ENCODE peak calls at places on chromosome 6, in ten cellular contexts. P is right atrium auricular region, X is choroid plexus epithelial cell, H is fibroblast of pulmonary artery, Y is small intestine, E is AG09309, O is tibial nerve, M is neuronal stem cell, R is GM23248, A is suprapubic skin. K is an unnamed sample.

GRCh38 chr6:46023216-46023915 is 7.7 kb upstream of the CLIC5 start:
- DNase-seq in P (no peak), X (peak), H (peak), Y (no peak), E (no peak), O (peak), M (no peak), R (peak), A (no peak), K (no peak)

GRCh38 chr6:121965739-121966138 is 433.7 kb upstream of the HSF2 start:
- DNase-seq in P (no peak), X (no peak), H (no peak), Y (no peak), E (no peak), O (no peak), M (no peak), R (peak), A (no peak), K (no peak)

GRCh38 chr6:84842526-84843161 is 78.2 kb upstream of the TBX18 start:
- DNase-seq in P (no peak), X (peak), H (peak), Y (no peak), E (no peak), O (no peak), M (no peak), R (peak), A (no peak), K (no peak)

GRCh38 chr6:43171284-43172126 is 436 bp downstream of the SRF start:
- DNase-seq in P (no peak), X (peak), H (no peak), Y (peak), E (no peak), O (no peak), M (no peak), R (peak), A (no peak), K (no peak)

GRCh38 chr6:156160007-156160787 is 617.0 kb upstream of the ARID1B start:
- DNase-seq in P (no peak), X (no peak), H (no peak), Y (no peak), E (no peak), O (no peak), M (no peak), R (no peak), A (no peak), K (no peak)

GRCh38 chr6:123925360-123925759 is 121.7 kb downstream of the NKAIN2 start:
- DNase-seq in P (no peak), X (peak), H (no peak), Y (no peak), E (no peak), O (no peak), M (no peak), R (no peak), A (no peak), K (peak)

GRCh38 chr6:170374571-170375444 is 68.2 kb downstream of the FAM120B start:
- DNase-seq in P (no peak), X (peak), H (peak), Y (peak), E (no peak), O (no peak), M (no peak), R (no peak), A (no peak), K (no peak)

GRCh38 chr6:135182120-135182992 is 1.2 kb downstream of the MYB start:
- DNase-seq in P (no peak), X (no peak), H (no peak), Y (peak), E (no peak), O (no peak), M (peak), R (peak), A (no peak), K (no peak)

GRCh38 chr6:47407295-47408281 is 70.0 kb upstream of the CD2AP start:
- DNase-seq in P (no peak), X (peak), H (peak), Y (peak), E (peak), O (no peak), M (no peak), R (no peak), A (no peak), K (peak)

GRCh38 chr6:20102674-20103073 is 109.6 kb downstream of the MBOAT1 start:
- DNase-seq in P (no peak), X (no peak), H (no peak), Y (no peak), E (no peak), O (no peak), M (no peak), R (no peak), A (no peak), K (no peak)

GRCh38 chr6:158373209-158373608 is 60.9 kb downstream of the TULP4 start:
- DNase-seq in P (no peak), X (no peak), H (no peak), Y (no peak), E (no peak), O (no peak), M (no peak), R (no peak), A (no peak), K (no peak)

GRCh38 chr6:149129401-149130077 is 188.0 kb upstream of the TAB2 start:
- DNase-seq in P (peak), X (peak), H (peak), Y (no peak), E (peak), O (peak), M (no peak), R (peak), A (no peak), K (peak)

GRCh38 chr6:4774715-4775590 is 1.3 kb upstream of the CDYL start:
- DNase-seq in P (no peak), X (peak), H (no peak), Y (peak), E (no peak), O (peak), M (no peak), R (peak), A (peak), K (no peak)
- H3K4me3 ChIP-seq in P (peak), X (peak), H (peak), Y (peak), E (peak), O (peak), M (peak), R (peak), A (peak), K (peak)

DNA sequence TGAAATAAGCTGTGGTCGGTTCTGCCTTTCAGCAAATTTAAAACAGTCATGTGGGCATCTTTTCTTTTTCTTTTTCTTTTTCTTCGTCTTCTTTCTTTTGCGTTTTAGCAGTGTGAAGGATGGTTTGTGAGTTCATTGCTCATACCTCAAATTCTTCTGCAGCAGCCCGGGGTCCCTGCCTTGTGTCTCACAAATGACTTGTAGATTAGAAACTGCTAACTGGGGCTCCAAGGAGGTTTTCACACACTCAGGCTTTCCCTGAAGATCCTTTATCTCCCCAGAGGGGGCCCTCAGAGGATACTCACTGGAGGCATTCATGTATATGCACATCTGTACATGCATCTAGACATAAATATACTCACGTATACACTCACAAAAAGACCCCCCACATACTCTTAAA is 1.7 kb downstream of the SMOC2 start:
- DNase-seq in P (no peak), X (no peak), H (no peak), Y (no peak), E (no peak), O (no peak), M (no peak), R (no peak), A (no peak), K (no peak)
- H3K4me3 ChIP-seq in P (peak), X (no peak), H (no peak), Y (no peak), E (no peak), O (peak), M (no peak), R (no peak), A (peak), K (no peak)

DNA sequence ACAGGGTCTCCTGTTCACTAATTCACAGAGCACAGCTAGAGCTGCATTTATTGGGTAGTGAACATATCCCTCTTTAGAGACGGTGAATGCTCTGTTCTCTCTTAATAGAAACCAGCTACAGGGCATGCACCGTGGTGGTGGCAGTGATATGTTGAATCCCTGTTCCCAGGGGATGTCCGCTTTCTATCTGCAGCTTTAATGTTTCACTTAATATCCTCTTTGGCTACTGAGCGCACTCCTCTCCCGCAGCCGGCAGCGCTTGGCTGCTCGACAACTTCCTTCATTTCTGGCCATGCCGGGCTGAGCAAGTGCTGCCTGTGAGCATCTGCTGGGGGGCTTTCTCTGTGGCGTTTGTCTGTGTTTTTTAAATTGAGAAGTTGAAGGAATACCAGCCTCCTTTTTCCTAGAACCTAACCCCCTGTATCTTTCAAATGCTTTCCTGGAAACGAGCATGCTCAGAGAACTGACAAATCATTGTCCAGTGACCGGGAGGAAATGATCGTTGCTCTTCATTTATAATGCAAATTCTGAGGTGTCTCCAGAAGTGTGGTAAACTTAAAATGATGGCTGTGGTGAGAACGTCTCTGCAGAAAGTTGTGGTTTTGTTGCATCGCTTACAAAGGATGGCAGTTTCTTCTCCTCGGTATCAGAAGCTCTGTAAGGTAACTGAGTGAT is 297.9 kb downstream of the UTRN start:
- DNase-seq in P (peak), X (peak), H (no peak), Y (peak), E (no peak), O (no peak), M (no peak), R (peak), A (no peak), K (no peak)
- H3K4me3 ChIP-seq in P (no peak), X (peak), H (peak), Y (peak), E (peak), O (no peak), M (no peak), R (peak), A (peak), K (peak)

DNA sequence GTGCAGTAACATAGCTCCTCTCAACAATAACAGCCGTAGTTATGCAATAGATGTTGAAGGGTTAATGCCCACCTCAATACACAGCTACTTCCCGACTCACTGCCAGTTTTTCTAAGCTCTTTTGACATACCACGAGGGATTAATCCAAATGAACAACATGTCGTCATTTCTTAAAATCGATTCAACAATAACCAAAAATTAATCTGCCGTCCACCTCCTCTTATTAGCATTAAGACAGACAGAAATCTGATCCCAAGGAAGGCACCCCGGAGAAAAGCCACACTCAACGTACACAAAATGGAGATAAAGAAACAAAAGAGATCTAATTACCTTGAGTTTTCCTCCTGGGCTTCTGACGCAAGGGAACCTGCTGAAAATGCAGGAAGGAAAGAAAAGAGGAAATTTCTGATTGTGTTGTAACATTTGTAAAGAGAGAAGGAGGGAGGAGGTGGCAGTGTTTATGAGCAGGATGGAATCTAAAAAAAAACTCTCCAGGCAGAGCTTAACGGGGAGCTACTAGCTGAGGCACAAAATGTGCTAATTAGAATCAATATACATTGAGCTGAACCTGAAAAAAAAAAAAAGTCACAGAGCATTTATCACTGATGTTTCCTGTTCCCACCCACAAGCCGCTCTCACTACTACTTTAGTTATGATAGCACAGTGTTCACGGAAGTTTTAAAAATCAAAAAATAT is 109.3 kb downstream of the IPCEF1 start:
- DNase-seq in P (no peak), X (peak), H (no peak), Y (peak), E (no peak), O (no peak), M (peak), R (no peak), A (no peak), K (no peak)
- H3K4me3 ChIP-seq in P (no peak), X (peak), H (no peak), Y (peak), E (no peak), O (peak), M (no peak), R (no peak), A (peak), K (peak)

DNA sequence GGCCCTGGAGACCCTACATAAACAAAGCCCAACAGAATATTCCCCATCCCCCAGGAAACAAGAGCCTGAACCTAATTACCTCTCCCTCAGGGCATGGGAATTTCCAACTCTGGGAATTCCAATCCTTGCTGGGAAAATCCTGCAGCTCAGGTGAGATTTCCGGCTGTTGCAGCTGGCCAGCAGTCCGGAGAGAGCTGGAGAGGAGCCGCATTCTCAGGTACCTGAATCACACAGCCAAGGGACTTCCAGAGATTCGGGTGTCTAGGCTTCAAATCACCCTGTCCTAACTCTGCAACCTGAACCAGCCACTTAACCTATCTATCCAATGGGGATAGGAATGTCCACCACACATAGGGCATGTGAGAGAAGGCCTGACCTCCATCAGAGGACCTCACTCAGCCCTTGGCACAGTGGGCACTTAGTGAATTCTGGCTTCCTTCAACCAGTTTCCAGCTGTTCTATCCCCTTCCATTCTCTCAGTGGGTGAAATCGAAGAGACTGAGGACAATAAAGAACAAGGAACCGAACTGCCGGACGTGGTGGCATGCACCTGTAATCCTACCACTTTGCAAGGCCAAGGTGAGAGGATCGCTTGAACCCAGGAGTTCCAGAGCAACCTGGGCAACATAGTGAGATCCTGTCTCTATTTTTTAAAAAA is 3.2 kb downstream of the TNF start:
- DNase-seq in P (no peak), X (no peak), H (no peak), Y (no peak), E (no peak), O (no peak), M (no peak), R (no peak), A (no peak), K (peak)
- H3K4me3 ChIP-seq in P (no peak), X (no peak), H (no peak), Y (no peak), E (no peak), O (no peak), M (no peak), R (no peak), A (no peak), K (no peak)

DNA sequence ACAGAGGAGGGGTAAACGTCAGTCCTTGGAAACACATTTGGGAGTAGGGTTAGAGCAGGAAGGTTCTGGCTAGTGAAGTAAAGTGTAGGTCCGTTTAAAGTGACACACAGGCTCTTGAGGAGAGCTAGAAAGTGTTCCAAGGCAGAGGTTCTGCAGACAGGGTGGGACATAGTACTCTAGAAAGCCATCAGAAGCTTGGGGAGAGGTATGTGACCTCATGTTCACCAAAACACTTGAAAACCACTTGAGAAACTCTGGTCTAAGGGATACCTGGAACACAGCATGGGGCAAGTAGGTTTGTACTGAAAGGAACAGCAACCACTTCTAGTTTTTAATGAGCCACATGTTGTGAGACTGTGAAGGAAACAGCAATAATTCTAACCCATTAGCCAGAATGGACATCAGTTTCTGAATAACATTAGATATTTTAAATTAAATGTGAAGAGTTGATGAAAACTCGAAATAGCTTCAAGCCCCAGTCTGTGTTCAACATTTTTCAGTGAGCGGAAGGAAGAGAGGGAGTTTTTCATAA is 49.0 kb downstream of the SOBP start:
- DNase-seq in P (no peak), X (no peak), H (no peak), Y (no peak), E (no peak), O (no peak), M (no peak), R (no peak), A (no peak), K (no peak)
- H3K4me3 ChIP-seq in P (no peak), X (no peak), H (no peak), Y (no peak), E (no peak), O (no peak), M (no peak), R (no peak), A (no peak), K (no peak)

GRCh38 chr6:35601331-35602132 is 87.2 kb downstream of the FKBP5 start:
- DNase-seq in P (peak), X (peak), H (peak), Y (peak), E (peak), O (peak), M (no peak), R (peak), A (no peak), K (peak)
- H3K4me3 ChIP-seq in P (peak), X (no peak), H (peak), Y (peak), E (no peak), O (peak), M (no peak), R (peak), A (peak), K (no peak)

K was measured in kidney epithelial cell.